ENCODE peak calls at places on chromosomes 11 and 22, in four cellular contexts. D is GM12865, N is left cardiac atrium, L is posterior vena cava. C is an unnamed sample.

GRCh38 chr11:49221112-49221511 is 12.7 kb upstream of the FOLH1 start:
- DNase-seq in L (no peak), D (no peak), N (no peak), C (no peak)

GRCh38 chr11:94912806-94913205 is 60.5 kb downstream of the CWC15 start:
- DNase-seq in L (no peak), D (no peak), N (no peak), C (no peak)

GRCh38 chr11:59011672-59012071 is 72.4 kb downstream of the GLYATL1 start:
- DNase-seq in L (no peak), N (no peak), D (no peak), C (no peak)

GRCh38 chr22:22920910-22921550 is 33.4 kb downstream of the IGLL5 start:
- DNase-seq in L (no peak), D (no peak), N (no peak), C (no peak)

GRCh38 chr11:131624526-131624925 is 254.1 kb downstream of the NTM start:
- DNase-seq in L (no peak), N (no peak), D (no peak), C (peak)

GRCh38 chr22:36383110-36383581 is 4.6 kb downstream of the MYH9 start:
- DNase-seq in N (no peak), L (no peak), D (peak), C (peak)

GRCh38 chr22:32745251-32745995 is 56.1 kb upstream of the TIMP3 start:
- DNase-seq in D (no peak), L (no peak), N (peak), C (peak)

GRCh38 chr11:114060402-114061052 is 1.0 kb downstream of the ZBTB16 start:
- DNase-seq in N (peak), L (peak), D (no peak), C (no peak)

GRCh38 chr11:15867886-15868285 is 488.5 kb downstream of the SOX6 start:
- DNase-seq in N (no peak), L (no peak), D (no peak), C (no peak)

GRCh38 chr11:19116315-19116970 is 525 bp upstream of the ZDHHC13 start:
- DNase-seq in D (peak), L (no peak), N (no peak), C (no peak)

GRCh38 chr22:46131151-46131587 is 19.2 kb upstream of the PPARA start:
- DNase-seq in L (no peak), D (no peak), N (no peak), C (no peak)

GRCh38 chr11:46125284-46125683 is 4.0 kb upstream of the PHF21A start:
- DNase-seq in D (no peak), L (no peak), N (no peak), C (no peak)

GRCh38 chr11:47514825-47515647 is 37.9 kb downstream of the CELF1 start:
- DNase-seq in N (no peak), D (peak), L (no peak), C (peak)

GRCh38 chr11:32385998-32386397 is 49.3 kb downstream of the WT1 start:
- DNase-seq in N (no peak), D (no peak), L (no peak), C (peak)

GRCh38 chr22:34055525-34056200 is 135.4 kb upstream of the LARGE1 start:
- DNase-seq in L (no peak), N (peak), D (peak), C (peak)

GRCh38 chr22:45478108-45478771 is 24.4 kb upstream of the FBLN1 start:
- DNase-seq in N (no peak), L (peak), D (no peak), C (no peak)

GRCh38 chr11:35968386-35969088 is 24.7 kb downstream of the LDLRAD3 start:
- DNase-seq in N (no peak), L (no peak), D (no peak), C (no peak)

GRCh38 chr11:126397016-126397415 is 41.5 kb downstream of the ST3GAL4 start:
- DNase-seq in D (no peak), L (no peak), N (no peak), C (no peak)

GRCh38 chr22:47327241-47327640 is 564.8 kb downstream of the TBC1D22A start:
- DNase-seq in D (no peak), L (no peak), N (no peak), C (no peak)

GRCh38 chr11:11669447-11669846 is 47.6 kb upstream of the GALNT18 start:
- DNase-seq in D (no peak), N (no peak), L (no peak), C (no peak)

GRCh38 chr22:19464975-19465374 is 14.0 kb downstream of the UFD1 start:
- DNase-seq in D (no peak), N (no peak), L (no peak), C (no peak)

GRCh38 chr11:91796999-91797398 is 427.6 kb upstream of the FAT3 start:
- DNase-seq in D (no peak), L (no peak), N (no peak), C (no peak)

GRCh38 chr11:29171350-29171950 is 845.4 kb downstream of the KCNA4 start:
- DNase-seq in N (no peak), D (no peak), L (no peak), C (peak)

GRCh38 chr11:1140642-1141490 is 16.9 kb upstream of the MUC5AC start:
- DNase-seq in D (no peak), N (no peak), L (peak), C (no peak)

GRCh38 chr11:19987243-19987870 is 172.9 kb downstream of the DBX1 start:
- DNase-seq in L (no peak), D (no peak), N (no peak), C (no peak)

GRCh38 chr11:15584158-15584557 is 469.4 kb downstream of the INSC start:
- DNase-seq in L (no peak), D (no peak), N (no peak), C (no peak)

C was measured in Daoy.